ENCODE peak calls at places on chromosomes 5 and 9, in four cellular contexts. M is stimulated activated CD4-positive, alpha-beta T cell treated with anti-CD3 and anti-CD28 coated beads, Interleukin-12 subunit alpha, Interleukin-12 subunit beta, amount 100 ng/mL, for 4 hours; F is IMR-90; S is LoVo. P is an unnamed sample.

GRCh38 chr5:132674671-132675506 is 1.1 kb downstream of the IL4 start:
- DNase-seq in M (no peak), F (peak; percentile 98), S (peak; percentile 23), P (peak; percentile 46)

GRCh38 chr5:115531787-115532367 is 12.7 kb downstream of the FEM1C start:
- DNase-seq in S (no peak), F (no peak), M (no peak), P (no peak)

GRCh38 chr9:80522465-80522864 is 950.7 kb downstream of the TLE4 start:
- DNase-seq in F (peak; percentile 11), M (no peak), S (no peak), P (no peak)

GRCh38 chr5:74851684-74852353 is 14.4 kb downstream of the FAM169A start:
- DNase-seq in F (peak; percentile 28), M (no peak), S (no peak), P (no peak)

GRCh38 chr5:43273552-43273951 is 39.7 kb downstream of the HMGCS1 start:
- DNase-seq in S (no peak), M (no peak), F (no peak), P (no peak)

GRCh38 chr9:132283863-132284262 is 70.9 kb downstream of the SETX start:
- DNase-seq in F (peak; percentile 86), S (no peak), M (no peak), P (no peak)

GRCh38 chr5:1744393-1745189 is 55.0 kb downstream of the MRPL36 start:
- DNase-seq in F (no peak), M (no peak), S (no peak), P (no peak)

GRCh38 chr5:177311361-177311722 is 356 bp downstream of the MXD3 start:
- DNase-seq in M (no peak), S (no peak), F (no peak), P (peak; percentile 65)

GRCh38 chr5:135491038-135491551 is 38.9 kb upstream of the TIFAB start:
- DNase-seq in F (no peak), S (no peak), M (no peak), P (peak; percentile 30)

GRCh38 chr5:73197637-73198257 is 24.8 kb downstream of the TMEM174 start:
- DNase-seq in S (no peak), F (no peak), M (no peak), P (no peak)

GRCh38 chr5:173582198-173583092 is 34.0 kb downstream of the BOD1 start:
- DNase-seq in M (no peak), F (peak; percentile 36), S (no peak), P (no peak)

GRCh38 chr9:84750152-84750865 is 80.8 kb downstream of the NTRK2 start:
- DNase-seq in F (no peak), M (no peak), S (no peak), P (no peak)

GRCh38 chr5:1089621-1090040 is 22.2 kb downstream of the SLC12A7 start:
- DNase-seq in S (no peak), F (no peak), M (no peak), P (no peak)

GRCh38 chr5:65394078-65394477 is 87.6 kb downstream of the ADAMTS6 start:
- DNase-seq in M (no peak), F (peak; percentile 90), S (no peak), P (peak; percentile 68)

GRCh38 chr5:157987259-157987658 is 128.3 kb upstream of the CLINT1 start:
- DNase-seq in S (no peak), M (no peak), F (no peak), P (no peak)

GRCh38 chr5:139133237-139133636 is 64.9 kb downstream of the SIL1 start:
- DNase-seq in F (no peak), M (no peak), S (no peak), P (no peak)

GRCh38 chr9:73270967-73271722 is 119.5 kb downstream of the ANXA1 start:
- DNase-seq in M (no peak), S (peak; percentile 71), F (peak; percentile 77), P (no peak)

GRCh38 chr5:50476549-50476948 is 35.5 kb upstream of the EMB start:
- DNase-seq in M (no peak), F (no peak), S (no peak), P (no peak)

GRCh38 chr5:58460727-58461286 is 921 bp upstream of the PLK2 start:
- DNase-seq in F (peak; percentile 80), M (peak; percentile 88), S (peak; percentile 92), P (peak; percentile 97)

P was measured in sciatic nerve.